ENCODE peak calls at places on chromosomes 13 and 19, in four cellular contexts. T, O, Q and M are unnamed samples.

GRCh38 chr13:32378012-32378411 is 49.9 kb downstream of the N4BP2L1 start:
- DNase-seq in O (no peak), Q (no peak), T (no peak), M (no peak)

GRCh38 chr13:33633701-33634525 is 184.0 kb upstream of the RFC3 start:
- DNase-seq in T (no peak), O (no peak), Q (peak), M (no peak)

GRCh38 chr19:13057147-13057572 is 45.5 kb downstream of the LYL1 start:
- DNase-seq in O (no peak), T (no peak), Q (peak), M (no peak)

GRCh38 chr19:41893899-41894298 is 10.9 kb downstream of the ARHGEF1 start:
- DNase-seq in O (no peak), T (no peak), Q (peak), M (no peak)

GRCh38 chr13:57629821-57630235 is 1.7 kb upstream of the PCDH17 start:
- DNase-seq in T (no peak), O (peak), Q (no peak), M (no peak)

GRCh38 chr13:44394649-44395048 is 21.0 kb downstream of the SERP2 start:
- DNase-seq in T (no peak), Q (no peak), O (no peak), M (no peak)

GRCh38 chr13:102244617-102245227 is 157.1 kb downstream of the FGF14 start:
- DNase-seq in Q (no peak), T (no peak), O (no peak), M (no peak)

GRCh38 chr19:36060430-36060829 is 5.7 kb downstream of the WDR62 start:
- DNase-seq in Q (no peak), O (peak), T (no peak), M (no peak)

GRCh38 chr19:10567696-10568443 is 909 bp downstream of the CDKN2D start:
- DNase-seq in O (no peak), T (no peak), Q (no peak), M (no peak)

GRCh38 chr19:48715681-48716171 is 3.8 kb downstream of the MAMSTR start:
- DNase-seq in O (no peak), T (no peak), Q (no peak), M (no peak)

GRCh38 chr19:43747557-43748204 is 7.1 kb downstream of the SMG9 start:
- DNase-seq in Q (no peak), T (no peak), O (no peak), M (no peak)

GRCh38 chr19:30135797-30136196 is 193.8 kb downstream of the URI1 start:
- DNase-seq in T (no peak), O (no peak), Q (no peak), M (no peak)

GRCh38 chr13:52650731-52651130 is 1.9 kb upstream of the SUGT1 start:
- DNase-seq in T (no peak), Q (no peak), O (peak), M (no peak)

GRCh38 chr13:35479223-35479536 is 2.7 kb upstream of the MAB21L1 start:
- DNase-seq in T (no peak), O (no peak), Q (no peak), M (no peak)

GRCh38 chr13:34257980-34258379 is 440.0 kb downstream of the RFC3 start:
- DNase-seq in T (no peak), Q (no peak), O (no peak), M (no peak)

GRCh38 chr13:89082623-89083022 is 1411.5 kb downstream of the SLITRK5 start:
- DNase-seq in Q (no peak), O (no peak), T (no peak), M (no peak)

GRCh38 chr13:113470073-113470472 is 16.8 kb upstream of the ADPRHL1 start:
- DNase-seq in Q (no peak), T (no peak), O (no peak), M (no peak)

GRCh38 chr19:39299404-39299803 is 3.2 kb downstream of the IFNL1 start:
- DNase-seq in T (no peak), O (no peak), Q (no peak), M (no peak)

GRCh38 chr19:2282062-2282861 is at the start of gene PEAK3:
- DNase-seq in T (no peak), Q (no peak), O (peak), M (no peak)

GRCh38 chr13:46721054-46721453 is 75.9 kb downstream of the ESD start:
- DNase-seq in Q (peak), O (peak), T (peak), M (no peak)

GRCh38 chr19:46546194-46546896 is 50.7 kb upstream of the PNMA8B start:
- DNase-seq in Q (peak), O (peak), T (no peak), M (no peak)

GRCh38 chr13:33349314-33349995 is 63.9 kb upstream of the STARD13 start:
- DNase-seq in O (no peak), Q (no peak), T (no peak), M (no peak)

GRCh38 chr19:48676887-48677286 is 4.1 kb upstream of the NTN5 start:
- DNase-seq in T (no peak), O (no peak), Q (no peak), M (no peak)

GRCh38 chr19:17610384-17610783 is 54.9 kb downstream of the COLGALT1 start:
- DNase-seq in T (peak), Q (peak), O (peak), M (no peak)

GRCh38 chr13:99749627-99750026 is 221.9 kb downstream of the ZIC5 start:
- DNase-seq in T (no peak), O (no peak), Q (no peak), M (no peak)

GRCh38 chr19:20385056-20385455 is 180.5 kb downstream of the ZNF737 start:
- DNase-seq in Q (no peak), O (no peak), T (no peak), M (no peak)

GRCh38 chr13:30359999-30360398 is 52.6 kb upstream of the KATNAL1 start:
- DNase-seq in Q (no peak), O (no peak), T (no peak), M (no peak)

GRCh38 chr13:45542878-45543277 is 72.7 kb downstream of the ERICH6B start:
- DNase-seq in T (no peak), Q (no peak), O (no peak), M (no peak)

GRCh38 chr19:861756-862528 is 2.5 kb downstream of the CFD start:
- DNase-seq in Q (peak), T (peak), O (peak), M (no peak)

GRCh38 chr13:114260818-114261217 is 20.6 kb upstream of the UPF3A start:
- DNase-seq in O (no peak), T (no peak), Q (no peak), M (no peak)

GRCh38 chr13:52195052-52195837 is 35.8 kb upstream of the NEK3 start:
- DNase-seq in T (no peak), Q (no peak), O (no peak), M (peak)

GRCh38 chr13:27971236-27971645 is 2.1 kb upstream of the CDX2 start:
- DNase-seq in T (no peak), Q (no peak), O (no peak), M (no peak)

GRCh38 chr19:19599190-19599535 is 19.3 kb downstream of the PBX4 start:
- DNase-seq in Q (no peak), O (no peak), T (no peak), M (no peak)

GRCh38 chr13:80962173-80962572 is 621.2 kb upstream of the SPRY2 start:
- DNase-seq in O (no peak), Q (no peak), T (no peak), M (no peak)

DNA sequence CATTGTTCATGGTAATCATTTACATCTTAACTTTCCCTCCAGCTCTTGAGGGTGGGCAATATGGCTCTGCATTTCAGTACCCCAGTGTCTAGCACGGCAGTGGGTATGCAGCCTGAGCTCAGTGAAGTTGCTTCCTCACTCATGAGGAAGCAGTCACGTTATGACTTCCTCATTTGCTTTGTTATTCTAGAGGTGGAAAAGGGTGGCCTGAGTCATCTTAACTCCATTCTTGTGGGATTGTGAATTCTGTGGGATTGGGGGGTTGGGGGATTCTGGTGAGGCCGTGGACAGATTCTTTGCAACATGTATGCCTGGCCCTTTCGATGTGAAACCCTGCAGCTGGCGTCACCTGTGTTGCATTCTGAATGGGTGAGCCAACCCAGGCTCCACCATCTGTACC is 406.7 kb upstream of the ZNF507 start:
- DNase-seq in Q (no peak), O (no peak), T (no peak), M (no peak)
- TF ChIP-seq TCF7L2 in Q (no peak), O (no peak), T (no peak), M (no peak)

GRCh38 chr13:50001287-50001686 is 4.4 kb downstream of the TRIM13 start:
- DNase-seq in O (no peak), T (no peak), Q (no peak), M (no peak)

GRCh38 chr13:49996166-49996915 is 501 bp upstream of the TRIM13 start:
- DNase-seq in Q (peak), T (peak), O (peak), M (no peak)

GRCh38 chr13:49996951-49997895 is at the start of gene TRIM13:
- DNase-seq in T (peak), Q (peak), O (peak), M (no peak)

GRCh38 chr13:49997935-49998334 is 1.1 kb downstream of the TRIM13 start:
- DNase-seq in Q (no peak), T (no peak), O (no peak), M (no peak)

GRCh38 chr13:49998714-49999624 is 2.1 kb downstream of the TRIM13 start:
- DNase-seq in T (no peak), O (no peak), Q (no peak), M (no peak)
- H3K4me3 ChIP-seq in T (no peak), O (no peak), Q (no peak), M (peak)

DNA sequence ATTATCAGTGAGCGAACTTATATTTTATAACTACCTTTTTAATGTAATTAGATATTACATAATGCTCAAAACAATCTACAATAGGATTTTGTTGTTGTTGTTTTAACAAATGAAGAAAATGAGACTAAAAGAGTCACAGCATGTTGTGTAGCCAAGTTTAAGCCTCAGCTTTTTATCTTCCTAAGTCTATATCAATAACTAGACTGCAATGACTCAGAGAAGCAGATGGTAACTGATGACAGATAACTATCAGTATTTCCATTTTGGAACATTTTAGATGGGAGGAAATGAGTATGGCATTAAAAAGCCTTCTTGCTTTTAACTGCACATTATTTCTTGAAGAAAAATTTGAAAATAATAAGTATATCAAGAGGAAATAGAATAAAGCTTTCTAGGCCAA is 825.2 kb downstream of the SLITRK1 start:
- DNase-seq in O (no peak), Q (no peak), T (no peak), M (no peak)
- TF ChIP-seq SIN3A in O (no peak), Q (no peak), T (no peak), M (no peak)

GRCh38 chr13:112447761-112448603 is 71.8 kb downstream of the SPACA7 start:
- DNase-seq in O (no peak), Q (no peak), T (no peak), M (no peak)
- TF ChIP-seq TCF7L2 in O (no peak), Q (no peak), T (no peak), M (no peak)

GRCh38 chr19:54436561-54437229 is 12.3 kb upstream of the LENG8 start:
- DNase-seq in Q (no peak), O (no peak), T (no peak), M (no peak)
- H3K4me3 ChIP-seq in Q (no peak), O (no peak), T (no peak), M (no peak)

GRCh38 chr19:45403781-45404556 is 900 bp downstream of the PPP1R13L start:
- DNase-seq in T (no peak), Q (peak), O (peak), M (no peak)
- TF ChIP-seq SIN3A in T (peak), Q (no peak), O (no peak), M (no peak)

DNA sequence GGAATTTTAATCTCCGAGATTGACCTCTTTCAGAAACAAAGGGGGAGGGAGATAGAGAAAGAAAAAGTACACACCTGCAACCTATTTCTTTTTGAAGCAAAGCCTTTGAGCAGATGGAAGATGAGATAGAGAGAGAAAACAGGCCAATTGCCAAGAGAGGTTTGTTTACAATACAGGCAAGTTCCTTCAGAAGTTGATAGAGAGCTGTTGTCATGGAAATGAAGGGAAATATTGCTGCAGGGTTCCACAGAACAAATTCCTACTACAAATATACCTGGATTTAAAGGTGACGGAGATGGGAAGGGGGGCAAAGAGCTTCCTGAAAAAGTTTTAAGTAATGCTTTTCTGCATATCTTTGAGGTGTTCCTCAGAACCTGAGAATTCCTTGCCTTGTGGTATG is 388.4 kb downstream of the NDFIP2 start:
- DNase-seq in O (no peak), Q (peak), T (no peak), M (no peak)
- TF ChIP-seq TCF7L2 in O (no peak), Q (no peak), T (no peak), M (no peak)

DNA sequence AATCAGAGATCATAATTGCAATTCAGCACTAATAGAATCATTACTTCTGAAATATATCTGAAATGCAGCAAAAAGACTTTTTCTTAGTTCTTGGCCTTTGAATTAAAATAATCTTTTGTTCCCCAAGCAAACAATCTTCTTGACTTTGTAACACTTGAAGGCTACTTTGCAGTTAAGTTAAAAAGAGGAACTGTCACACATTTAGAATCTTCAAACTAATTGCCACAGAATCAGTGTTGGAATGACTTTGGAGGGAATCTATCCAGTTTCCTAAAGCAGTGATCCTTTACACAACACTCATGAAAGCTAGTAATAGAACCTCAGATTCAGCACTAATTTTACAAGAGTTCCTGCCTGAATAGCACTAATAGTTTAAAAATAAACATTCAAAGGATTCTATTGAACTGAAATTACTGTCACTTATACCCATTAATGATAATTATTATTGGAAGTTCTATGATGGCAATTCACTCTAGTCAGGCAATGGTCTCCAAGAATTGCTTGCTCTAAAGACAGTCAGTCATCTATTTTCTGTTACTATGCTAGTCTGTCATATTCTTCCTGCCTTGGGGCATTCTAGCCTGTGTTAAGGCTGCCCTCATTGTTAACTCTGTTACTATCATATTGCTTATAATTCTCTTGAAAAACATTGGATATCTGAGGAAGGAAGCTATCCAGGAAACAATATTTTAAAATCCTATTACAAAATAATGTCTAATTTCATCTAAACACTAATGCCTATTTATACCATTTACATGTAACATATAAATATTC is 362.4 kb downstream of the DIAPH3 start:
- DNase-seq in T (no peak), O (no peak), Q (no peak), M (no peak)
- H3K4me3 ChIP-seq in T (no peak), O (no peak), Q (no peak), M (no peak)